ENCODE peak calls at places on chromosome 4, in four cellular contexts. D is NCI-H1694; X is stimulated activated CD8-positive, alpha-beta memory T cell treated with anti-CD3 and anti-CD28 coated beads, Interleukin-15, amount 100 ng/mL, for 4 hours; Z is hypothalamus. J is an unnamed sample.

GRCh38 chr4:89305712-89306437 is 1.7 kb downstream of the GPRIN3 start:
- DNase-seq in D (no peak), X (no peak), Z (no peak), J (no peak)

GRCh38 chr4:151667025-151667424 is 93.8 kb downstream of the GATB start:
- DNase-seq in D (no peak), X (no peak), Z (no peak), J (no peak)

GRCh38 chr4:129926936-129927335 is 831.0 kb downstream of the C4orf33 start:
- DNase-seq in D (peak), X (no peak), Z (no peak), J (no peak)

GRCh38 chr4:155005395-155006087 is 202.9 kb upstream of the NPY2R start:
- DNase-seq in D (no peak), X (no peak), Z (no peak), J (no peak)

GRCh38 chr4:71732706-71733105 is 51.2 kb downstream of the GC start:
- DNase-seq in D (peak), X (no peak), Z (no peak), J (no peak)

GRCh38 chr4:142373610-142374009 is 472.5 kb downstream of the INPP4B start:
- DNase-seq in D (no peak), X (no peak), Z (no peak), J (no peak)

GRCh38 chr4:184385705-184386141 is 88.6 kb downstream of the IRF2 start:
- DNase-seq in D (no peak), X (no peak), Z (peak), J (no peak)

GRCh38 chr4:72295966-72296557 is 264.3 kb downstream of the NPFFR2 start:
- DNase-seq in D (peak), X (no peak), Z (no peak), J (no peak)

GRCh38 chr4:158071931-158072330 is 100.9 kb downstream of the GASK1B start:
- DNase-seq in D (no peak), X (no peak), Z (no peak), J (no peak)

GRCh38 chr4:32840461-32841189 is 2120.5 kb downstream of the PCDH7 start:
- DNase-seq in D (no peak), X (no peak), Z (no peak), J (no peak)

GRCh38 chr4:154416183-154416543 is 75.4 kb downstream of the DCHS2 start:
- DNase-seq in D (no peak), X (no peak), Z (no peak), J (no peak)

GRCh38 chr4:105122334-105122733 is 24.3 kb upstream of the TET2 start:
- DNase-seq in D (no peak), X (no peak), Z (no peak), J (no peak)

GRCh38 chr4:27148211-27148895 is 287.7 kb downstream of the STIM2 start:
- DNase-seq in D (no peak), X (no peak), Z (no peak), J (no peak)

GRCh38 chr4:83582289-83582756 is 46.4 kb downstream of the GPAT3 start:
- DNase-seq in D (peak), X (no peak), Z (no peak), J (peak)

GRCh38 chr4:157791236-157791635 is 381.6 kb downstream of the GASK1B start:
- DNase-seq in D (no peak), X (no peak), Z (no peak), J (no peak)

GRCh38 chr4:23827971-23828680 is 61.7 kb downstream of the PPARGC1A start:
- DNase-seq in D (no peak), X (no peak), Z (no peak), J (no peak)

GRCh38 chr4:86152454-86152853 is 207.4 kb downstream of the MAPK10 start:
- DNase-seq in D (no peak), X (no peak), Z (no peak), J (no peak)

GRCh38 chr4:13558881-13559280 is 14.6 kb upstream of the NKX3-2 start:
- DNase-seq in D (no peak), X (no peak), Z (no peak), J (no peak)

GRCh38 chr4:4837316-4837715 is 22.1 kb upstream of the MSX1 start:
- DNase-seq in D (no peak), X (no peak), Z (no peak), J (no peak)

GRCh38 chr4:67288964-67289363 is 256.3 kb downstream of the CENPC start:
- DNase-seq in D (peak), X (no peak), Z (no peak), J (peak)

GRCh38 chr4:94472056-94472826 is 20.5 kb downstream of the PDLIM5 start:
- DNase-seq in D (no peak), X (no peak), Z (no peak), J (peak)

GRCh38 chr4:173343832-173344397 is 9.8 kb upstream of the HMGB2 start:
- DNase-seq in D (no peak), X (no peak), Z (no peak), J (no peak)

GRCh38 chr4:140876597-140877364 is 120.6 kb upstream of the TBC1D9 start:
- DNase-seq in D (no peak), X (no peak), Z (no peak), J (no peak)

GRCh38 chr4:42262701-42263490 is 110.4 kb upstream of the BEND4 start:
- DNase-seq in D (no peak), X (no peak), Z (no peak), J (no peak)

GRCh38 chr4:174663254-174663653 is 141.0 kb upstream of the HPGD start:
- DNase-seq in D (no peak), X (no peak), Z (no peak), J (no peak)

GRCh38 chr4:108043536-108043935 is 53.8 kb downstream of the HADH start:
- DNase-seq in D (no peak), X (no peak), Z (no peak), J (no peak)